ENCODE peak calls at places on chromosomes 3 and 15, in four cellular contexts. K, O, R and D are unnamed samples.

GRCh38 chr3:99637041-99637380 is 1.4 kb upstream of the COL8A1 start:
- DNase-seq in K (peak), O (no peak), R (no peak), D (no peak)

GRCh38 chr15:78211189-78211921 is 23.0 kb downstream of the ACSBG1 start:
- DNase-seq in K (no peak), O (no peak), R (no peak), D (no peak)

GRCh38 chr3:38579146-38579545 is 70.3 kb downstream of the SCN5A start:
- DNase-seq in K (peak), O (peak), R (no peak), D (peak)

GRCh38 chr3:123409443-123410148 is 39.3 kb downstream of the ADCY5 start:
- DNase-seq in K (no peak), O (peak), R (peak), D (peak)

GRCh38 chr15:74598126-74598842 is 17.4 kb upstream of the CLK3 start:
- DNase-seq in K (peak), O (peak), R (peak), D (peak)

GRCh38 chr15:62770752-62771151 is 271.8 kb upstream of the TPM1 start:
- DNase-seq in K (no peak), O (peak), R (no peak), D (no peak)

GRCh38 chr3:87333393-87333892 is 57.1 kb upstream of the POU1F1 start:
- DNase-seq in K (no peak), O (peak), R (no peak), D (no peak)

GRCh38 chr15:52527898-52528464 is 699 bp downstream of the MYO5A start:
- DNase-seq in K (peak), O (peak), R (peak), D (peak)

GRCh38 chr3:142433110-142433509 is 14.7 kb downstream of the XRN1 start:
- DNase-seq in K (no peak), O (no peak), R (no peak), D (no peak)

GRCh38 chr3:143529018-143529478 is 319.2 kb downstream of the SLC9A9 start:
- DNase-seq in K (no peak), O (no peak), R (no peak), D (no peak)

GRCh38 chr3:9147896-9148267 is 101.6 kb downstream of the SRGAP3 start:
- DNase-seq in K (no peak), O (no peak), R (no peak), D (no peak)

GRCh38 chr15:59300618-59301139 is 72.0 kb downstream of the MYO1E start:
- DNase-seq in K (no peak), O (no peak), R (peak), D (no peak)

GRCh38 chr15:88744548-88745020 is 58.7 kb upstream of the ACAN start:
- DNase-seq in K (peak), O (peak), R (no peak), D (no peak)

GRCh38 chr3:11991751-11992150 is 12.4 kb upstream of the SYN2 start:
- DNase-seq in K (no peak), O (no peak), R (no peak), D (no peak)

GRCh38 chr3:31890742-31891469 is 90.2 kb downstream of the OSBPL10 start:
- DNase-seq in K (no peak), O (no peak), R (no peak), D (no peak)

GRCh38 chr15:58463815-58464697 is 32.3 kb downstream of the LIPC start:
- DNase-seq in K (no peak), O (peak), R (no peak), D (no peak)

GRCh38 chr15:79455361-79455760 is 23.2 kb downstream of the MINAR1 start:
- DNase-seq in K (no peak), O (no peak), R (no peak), D (no peak)

GRCh38 chr3:30779686-30780287 is 114.7 kb downstream of the GADL1 start:
- DNase-seq in K (peak), O (peak), R (peak), D (no peak)

GRCh38 chr15:66761723-66762595 is 59.9 kb downstream of the SMAD6 start:
- DNase-seq in K (no peak), O (peak), R (no peak), D (no peak)

GRCh38 chr3:110397115-110397514 is 674.5 kb upstream of the NECTIN3 start:
- DNase-seq in K (no peak), O (no peak), R (no peak), D (no peak)

GRCh38 chr15:60134609-60135008 is 130.5 kb downstream of the FOXB1 start:
- DNase-seq in K (no peak), O (no peak), R (peak), D (no peak)

GRCh38 chr15:73781038-73781925 is 28.1 kb upstream of the INSYN1 start:
- DNase-seq in K (peak), O (peak), R (no peak), D (no peak)

GRCh38 chr15:90177012-90177411 is 24.1 kb upstream of the SEMA4B start:
- DNase-seq in K (peak), O (no peak), R (no peak), D (no peak)

GRCh38 chr3:108493862-108494261 is 16.5 kb downstream of the MYH15 start:
- DNase-seq in K (peak), O (peak), R (peak), D (peak)

GRCh38 chr15:56957812-56958406 is 39.5 kb downstream of the TCF12 start:
- DNase-seq in K (peak), O (no peak), R (no peak), D (no peak)

GRCh38 chr3:17808994-17809393 is 66.6 kb upstream of the TBC1D5 start:
- DNase-seq in K (no peak), O (peak), R (no peak), D (no peak)

GRCh38 chr3:69116897-69117296 is 5.5 kb downstream of the LMOD3 start:
- DNase-seq in K (no peak), O (no peak), R (no peak), D (peak)

GRCh38 chr3:140384876-140385275 is 293.0 kb upstream of the TRIM42 start:
- DNase-seq in K (no peak), O (no peak), R (no peak), D (no peak)

GRCh38 chr3:175258763-175259162 is 399.6 kb downstream of the NAALADL2 start:
- DNase-seq in K (no peak), O (peak), R (no peak), D (no peak)

GRCh38 chr3:37330466-37330865 is 156.1 kb upstream of the LRRFIP2 start:
- DNase-seq in K (no peak), O (no peak), R (no peak), D (no peak)

GRCh38 chr3:152241142-152242067 is 27.3 kb upstream of the MBNL1 start:
- DNase-seq in K (no peak), O (no peak), R (no peak), D (no peak)

GRCh38 chr3:187146389-187146788 is 7.1 kb upstream of the RPL39L start:
- DNase-seq in K (no peak), O (no peak), R (no peak), D (no peak)

GRCh38 chr3:123186695-123187094 is 15.0 kb upstream of the SEC22A start:
- DNase-seq in K (no peak), O (peak), R (no peak), D (no peak)

GRCh38 chr15:67303490-67304363 is 49.1 kb downstream of the IQCH start:
- DNase-seq in K (peak), O (peak), R (peak), D (no peak)

GRCh38 chr15:96334705-96335428 is 4.4 kb downstream of the NR2F2 start:
- DNase-seq in K (peak), O (peak), R (no peak), D (no peak)

GRCh38 chr3:78812166-78812565 is 955.6 kb downstream of the ROBO1 start:
- DNase-seq in K (no peak), O (no peak), R (no peak), D (no peak)

GRCh38 chr15:74869726-74870407 is 3.3 kb downstream of the SCAMP2 start:
- DNase-seq in K (no peak), O (no peak), R (peak), D (peak)

GRCh38 chr3:43286886-43287301 is 554 bp downstream of the SNRK start:
- DNase-seq in K (peak), O (peak), R (peak), D (no peak)